ENCODE peak calls at places on chromosomes 3 and 15, in seven cellular contexts. One of them, this sample, is unnamed.

GRCh38 chr15:67806539-67806935 is 18.8 kb upstream of the SKOR1 start:
- DNase-seq in GDM1: no peak
- DNase-seq in caudate nucleus: no peak
- DNase-seq in T-helper 17 cell: no peak
- DNase-seq in uterus: no peak
- DNase-seq in bronchial epithelial cell: no peak
- DNase-seq in lower lobe of right lung: no peak
- DNase-seq in this sample: no peak

GRCh38 chr3:140748903-140749302 is 71.0 kb downstream of the TRIM42 start:
- DNase-seq in bronchial epithelial cell: peak; percentile 70
- DNase-seq in uterus: peak; percentile 46
- DNase-seq in GDM1: no peak
- DNase-seq in lower lobe of right lung: no peak
- DNase-seq in caudate nucleus: no peak
- DNase-seq in T-helper 17 cell: no peak
- DNase-seq in this sample: no peak

GRCh38 chr3:24474862-24475261 is 19.8 kb downstream of the THRB start:
- DNase-seq in T-helper 17 cell: no peak
- DNase-seq in GDM1: no peak
- DNase-seq in bronchial epithelial cell: no peak
- DNase-seq in lower lobe of right lung: no peak
- DNase-seq in caudate nucleus: no peak
- DNase-seq in uterus: no peak
- DNase-seq in this sample: no peak

GRCh38 chr3:46102059-46102779 is 74.9 kb upstream of the XCR1 start:
- DNase-seq in caudate nucleus: no peak
- DNase-seq in T-helper 17 cell: no peak
- DNase-seq in uterus: no peak
- DNase-seq in bronchial epithelial cell: no peak
- DNase-seq in GDM1: no peak
- DNase-seq in lower lobe of right lung: no peak
- DNase-seq in this sample: no peak

GRCh38 chr15:60975203-60975602 is 253.9 kb downstream of the RORA start:
- DNase-seq in caudate nucleus: no peak
- DNase-seq in lower lobe of right lung: no peak
- DNase-seq in GDM1: no peak
- DNase-seq in uterus: peak; percentile 45
- DNase-seq in bronchial epithelial cell: no peak
- DNase-seq in T-helper 17 cell: no peak
- DNase-seq in this sample: no peak

GRCh38 chr15:81783076-81783475 is 262.7 kb downstream of the MEX3B start:
- DNase-seq in uterus: no peak
- DNase-seq in lower lobe of right lung: no peak
- DNase-seq in GDM1: no peak
- DNase-seq in caudate nucleus: no peak
- DNase-seq in T-helper 17 cell: no peak
- DNase-seq in bronchial epithelial cell: no peak
- DNase-seq in this sample: no peak

GRCh38 chr3:189324538-189325138 is 152.9 kb downstream of the TPRG1 start:
- DNase-seq in caudate nucleus: no peak
- DNase-seq in GDM1: no peak
- DNase-seq in uterus: no peak
- DNase-seq in lower lobe of right lung: peak; percentile 46
- DNase-seq in bronchial epithelial cell: peak; percentile 99
- DNase-seq in T-helper 17 cell: peak; percentile 53
- DNase-seq in this sample: peak; percentile 94

GRCh38 chr3:112736386-112736785 is 95.4 kb upstream of the CCDC80 start:
- DNase-seq in caudate nucleus: no peak
- DNase-seq in T-helper 17 cell: no peak
- DNase-seq in lower lobe of right lung: no peak
- DNase-seq in uterus: peak; percentile 20
- DNase-seq in GDM1: no peak
- DNase-seq in bronchial epithelial cell: no peak
- DNase-seq in this sample: no peak

GRCh38 chr3:157134620-157135191 is 25.2 kb downstream of the CCNL1 start:
- DNase-seq in lower lobe of right lung: no peak
- DNase-seq in caudate nucleus: no peak
- DNase-seq in bronchial epithelial cell: no peak
- DNase-seq in GDM1: no peak
- DNase-seq in uterus: no peak
- DNase-seq in T-helper 17 cell: no peak
- DNase-seq in this sample: no peak

GRCh38 chr15:58369261-58369699 is 62.5 kb upstream of the LIPC start:
- DNase-seq in uterus: no peak
- DNase-seq in GDM1: peak; percentile 19
- DNase-seq in caudate nucleus: no peak
- DNase-seq in bronchial epithelial cell: no peak
- DNase-seq in T-helper 17 cell: no peak
- DNase-seq in lower lobe of right lung: no peak
- DNase-seq in this sample: peak; percentile 86

GRCh38 chr3:70110066-70110465 is 110.5 kb downstream of the SAMMSON start:
- DNase-seq in bronchial epithelial cell: no peak
- DNase-seq in uterus: no peak
- DNase-seq in caudate nucleus: no peak
- DNase-seq in T-helper 17 cell: no peak
- DNase-seq in GDM1: no peak
- DNase-seq in lower lobe of right lung: no peak
- DNase-seq in this sample: no peak

GRCh38 chr3:12120374-12121140 is 38.2 kb downstream of the TIMP4 start:
- DNase-seq in lower lobe of right lung: no peak
- DNase-seq in T-helper 17 cell: no peak
- DNase-seq in caudate nucleus: no peak
- DNase-seq in GDM1: no peak
- DNase-seq in bronchial epithelial cell: no peak
- DNase-seq in uterus: no peak
- DNase-seq in this sample: no peak